ENCODE peak calls at places on chromosome 2, in seven cellular contexts. Q, G, X, V, N, F and P are unnamed samples.

GRCh38 chr2:27807476-27807875 is 36.0 kb downstream of the MRPL33 start:
- DNase-seq in F (no peak), N (no peak), Q (peak), X (peak), V (peak), G (peak), P (peak)

GRCh38 chr2:148936857-148937450 is 61.9 kb downstream of the KIF5C start:
- DNase-seq in V (no peak), N (no peak), X (peak), Q (no peak), F (no peak), G (no peak), P (no peak)

GRCh38 chr2:236872971-236873370 is 212.7 kb upstream of the COPS8 start:
- DNase-seq in G (no peak), V (no peak), Q (no peak), X (no peak), F (no peak), N (no peak), P (no peak)

GRCh38 chr2:159030674-159031380 is 62.4 kb downstream of the TANC1 start:
- DNase-seq in X (peak), G (no peak), V (peak), Q (peak), N (peak), F (peak), P (no peak)

GRCh38 chr2:219230201-219230540 is 565 bp downstream of the ANKZF1 start:
- DNase-seq in G (peak), X (no peak), Q (peak), F (no peak), V (peak), N (peak), P (peak)

GRCh38 chr2:54042908-54043620 is 72.3 kb upstream of the PSME4 start:
- DNase-seq in N (no peak), X (peak), G (no peak), Q (no peak), F (no peak), V (no peak), P (no peak)

GRCh38 chr2:161373939-161374338 is 42.2 kb upstream of the TBR1 start:
- DNase-seq in X (no peak), G (no peak), V (no peak), N (no peak), Q (no peak), F (no peak), P (no peak)

GRCh38 chr2:171083426-171083825 is 77.3 kb downstream of the TLK1 start:
- DNase-seq in X (no peak), Q (no peak), V (no peak), N (no peak), F (no peak), G (no peak), P (no peak)

GRCh38 chr2:9488583-9489547 is 14.5 kb downstream of the IAH1 start:
- DNase-seq in F (no peak), N (peak), X (no peak), Q (no peak), V (no peak), G (no peak), P (no peak)

GRCh38 chr2:12325806-12326205 is 390.9 kb upstream of the TRIB2 start:
- DNase-seq in V (peak), N (peak), F (no peak), X (no peak), Q (no peak), G (no peak), P (no peak)

GRCh38 chr2:60515751-60516226 is 37.7 kb downstream of the BCL11A start:
- DNase-seq in V (peak), Q (no peak), X (no peak), N (peak), F (no peak), G (peak), P (no peak)

GRCh38 chr2:54902763-54903162 is 147.5 kb downstream of the RTN4 start:
- DNase-seq in N (no peak), F (no peak), G (no peak), X (no peak), V (no peak), Q (no peak), P (no peak)

GRCh38 chr2:207330912-207331311 is 165.2 kb upstream of the KLF7 start:
- DNase-seq in N (peak), V (peak), F (no peak), X (peak), G (no peak), Q (no peak), P (no peak)

GRCh38 chr2:225763711-225764110 is 364.2 kb downstream of the NYAP2 start:
- DNase-seq in V (no peak), G (no peak), N (no peak), F (no peak), Q (peak), X (no peak), P (no peak)

GRCh38 chr2:152247337-152247695 is 71.8 kb upstream of the STAM2 start:
- DNase-seq in X (no peak), G (no peak), Q (no peak), N (peak), F (no peak), V (no peak), P (no peak)

GRCh38 chr2:27307545-27308358 is 493 bp downstream of the UCN start:
- DNase-seq in Q (peak), G (no peak), V (no peak), X (no peak), N (no peak), F (no peak), P (peak)

GRCh38 chr2:230473378-230473777 is 57.4 kb downstream of the SP100 start:
- DNase-seq in G (no peak), X (no peak), V (no peak), Q (no peak), N (no peak), F (no peak), P (no peak)

GRCh38 chr2:150812664-150813408 is 325.4 kb upstream of the RND3 start:
- DNase-seq in F (no peak), Q (no peak), G (no peak), X (no peak), V (no peak), N (no peak), P (no peak)

GRCh38 chr2:38462121-38462634 is 85.1 kb upstream of the ATL2 start:
- DNase-seq in N (peak), G (no peak), Q (no peak), F (no peak), X (peak), V (peak), P (no peak)

GRCh38 chr2:191866675-191867506 is 20.0 kb upstream of the CAVIN2 start:
- DNase-seq in F (no peak), G (no peak), X (peak), V (peak), N (peak), Q (no peak), P (no peak)

GRCh38 chr2:60819155-60819862 is 62.1 kb upstream of the REL start:
- DNase-seq in F (no peak), V (no peak), Q (no peak), X (no peak), N (no peak), G (no peak), P (no peak)

GRCh38 chr2:138767101-138767500 is 13.1 kb downstream of the NXPH2 start:
- DNase-seq in Q (no peak), X (no peak), N (no peak), F (no peak), V (no peak), G (no peak), P (no peak)

GRCh38 chr2:59399126-59399525 is 1154.3 kb downstream of the BCL11A start:
- DNase-seq in V (no peak), X (no peak), F (no peak), N (no peak), Q (no peak), G (no peak), P (no peak)

GRCh38 chr2:179936654-179937053 is 70.4 kb downstream of the CWC22 start:
- DNase-seq in G (no peak), F (peak), X (peak), V (peak), N (no peak), Q (peak), P (peak)

GRCh38 chr2:240277807-240278522 is 137.5 kb upstream of the OTOS start:
- DNase-seq in N (no peak), V (no peak), G (no peak), F (no peak), Q (no peak), X (no peak), P (no peak)

GRCh38 chr2:156399224-156399949 is 36.8 kb upstream of the GPD2 start:
- DNase-seq in V (peak), Q (no peak), F (no peak), G (peak), X (no peak), N (peak), P (no peak)

GRCh38 chr2:96507957-96508520 is 2.9 kb upstream of the NEURL3 start:
- DNase-seq in F (peak), Q (peak), N (peak), V (peak), G (peak), X (peak), P (peak)

GRCh38 chr2:180790891-180791290 is 189.5 kb upstream of the UBE2E3 start:
- DNase-seq in F (no peak), G (no peak), X (no peak), Q (no peak), V (peak), N (peak), P (no peak)

GRCh38 chr2:188293601-188294482 is 2.2 kb downstream of the GULP1 start:
- DNase-seq in X (peak), Q (peak), V (peak), N (peak), G (peak), F (no peak), P (peak)

GRCh38 chr2:240259201-240259923 is 118.9 kb upstream of the OTOS start:
- DNase-seq in G (peak), Q (no peak), V (peak), N (no peak), X (no peak), F (no peak), P (no peak)

GRCh38 chr2:11896386-11896785 is 150.0 kb downstream of the LPIN1 start:
- DNase-seq in Q (no peak), G (no peak), N (peak), X (no peak), F (no peak), V (peak), P (no peak)

GRCh38 chr2:19319698-19320097 is 38.7 kb downstream of the OSR1 start:
- DNase-seq in F (no peak), V (no peak), X (no peak), G (no peak), N (no peak), Q (no peak), P (no peak)
- TF ChIP-seq CTCF in F (no peak), V (no peak), X (no peak), G (no peak), N (no peak), Q (no peak), P (no peak)

GRCh38 chr2:235382091-235383000 is 111.5 kb upstream of the AGAP1 start:
- DNase-seq in V (no peak), Q (no peak), F (no peak), N (no peak), G (no peak), X (no peak), P (no peak)
- TF ChIP-seq CTCF in V (no peak), Q (no peak), F (no peak), N (no peak), G (no peak), X (no peak), P (no peak)

DNA sequence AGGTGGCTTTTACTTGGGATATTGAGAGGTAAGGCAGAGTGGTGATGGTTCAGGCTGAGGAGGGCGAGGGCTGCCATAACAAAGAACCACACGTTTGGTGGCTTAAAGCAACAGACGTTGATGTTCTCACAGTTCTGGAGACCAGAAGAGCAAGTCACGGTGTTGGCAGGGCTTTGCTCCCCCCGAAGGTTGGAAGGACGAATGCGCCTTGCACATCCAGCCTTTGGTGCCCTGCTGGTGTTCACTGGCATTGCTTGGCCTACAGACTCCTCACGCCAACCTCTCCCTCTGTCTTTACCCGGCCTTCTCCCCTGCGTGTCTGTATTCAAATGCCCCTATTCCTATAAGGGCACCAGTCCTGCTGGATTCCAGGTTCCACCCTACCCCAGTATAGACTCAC is 125.4 kb downstream of the TPO start:
- DNase-seq in N (peak), Q (no peak), G (no peak), V (peak), F (no peak), X (peak), P (peak)
- TF ChIP-seq CTCF in N (peak), Q (peak), G (no peak), V (peak), F (peak), X (no peak), P (peak)

GRCh38 chr2:65387017-65387416 is 45.4 kb downstream of the SPRED2 start:
- DNase-seq in G (no peak), F (no peak), V (no peak), N (no peak), Q (no peak), X (no peak), P (no peak)
- TF ChIP-seq CTCF in G (no peak), F (no peak), V (peak), N (no peak), Q (no peak), X (no peak), P (no peak)

GRCh38 chr2:231604685-231605606 is 12.3 kb downstream of the TEX44 start:
- DNase-seq in F (peak), N (peak), G (peak), X (peak), V (peak), Q (peak), P (peak)
- TF ChIP-seq CTCF in F (no peak), N (no peak), G (no peak), X (no peak), V (no peak), Q (no peak), P (no peak)

GRCh38 chr2:80968450-80968849 is 663.9 kb upstream of the LRRTM1 start:
- DNase-seq in Q (no peak), X (no peak), V (no peak), N (no peak), G (no peak), F (no peak), P (no peak)
- TF ChIP-seq CTCF in Q (no peak), X (no peak), V (no peak), N (no peak), G (no peak), F (no peak), P (no peak)

DNA sequence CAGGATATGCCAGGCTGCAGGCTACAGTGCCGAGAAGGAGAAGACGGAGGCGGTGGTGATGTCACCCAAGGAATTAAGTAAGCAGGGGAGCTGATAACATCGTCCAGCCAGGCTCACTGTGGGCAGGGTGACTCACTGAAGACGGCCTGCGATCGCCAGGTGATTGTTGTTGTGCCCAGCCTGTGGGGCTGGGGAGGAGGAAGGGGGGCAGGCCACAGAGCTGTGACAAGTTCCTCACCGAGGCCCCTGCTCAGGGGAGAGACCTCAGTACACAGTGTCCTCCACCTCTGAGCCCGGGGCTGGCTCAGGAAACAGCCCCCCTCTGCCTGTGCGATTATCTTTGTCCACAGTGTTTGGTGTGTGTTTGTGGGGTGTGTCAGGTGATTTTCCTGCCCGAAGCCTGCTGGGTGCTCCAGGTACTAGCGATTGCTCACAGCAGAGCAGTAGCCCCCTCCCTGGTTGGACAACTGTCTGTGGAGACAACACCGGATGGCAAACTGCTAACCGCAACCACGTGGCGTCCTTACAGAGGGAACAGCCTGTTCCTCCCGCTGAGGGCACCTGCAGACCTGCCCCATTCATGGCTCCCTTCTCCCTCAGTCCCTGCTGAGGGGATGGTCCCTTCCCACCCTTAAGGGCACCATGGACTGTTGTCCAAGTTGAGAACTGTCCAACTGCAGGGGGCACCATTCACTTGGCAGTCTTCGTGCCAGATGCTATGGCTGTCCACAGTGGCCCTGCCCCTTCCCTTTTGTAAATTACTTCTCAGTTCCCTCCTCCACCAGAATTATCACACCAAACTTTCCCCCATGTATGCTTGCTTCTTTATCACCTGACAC is 95.1 kb downstream of the ZFP36L2 start:
- DNase-seq in X (peak), G (peak), V (peak), F (no peak), N (peak), Q (no peak), P (no peak)
- TF ChIP-seq CTCF in X (peak), G (peak), V (peak), F (peak), N (peak), Q (no peak), P (no peak)

DNA sequence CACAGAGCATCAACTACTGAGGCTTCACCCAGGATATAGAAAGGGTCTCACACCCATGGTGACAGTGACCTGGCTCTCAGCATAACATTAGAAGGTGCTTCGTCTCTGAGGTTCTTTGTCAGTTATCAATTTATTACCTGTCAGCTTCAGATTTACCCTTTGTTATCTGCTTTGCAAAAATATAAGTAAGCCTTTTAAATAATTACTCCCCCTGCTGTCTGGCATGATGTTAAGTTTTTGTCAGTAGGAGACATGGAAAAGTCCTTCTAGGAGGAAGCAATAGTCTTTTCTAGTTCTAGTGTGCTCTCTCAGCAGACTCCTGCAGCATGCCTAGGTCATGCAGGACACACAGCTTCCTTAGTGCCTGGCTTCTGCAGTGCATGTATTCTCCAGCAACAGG is 149.9 kb downstream of the RDH14 start:
- DNase-seq in F (no peak), Q (no peak), X (no peak), G (no peak), N (no peak), V (no peak), P (no peak)
- TF ChIP-seq CTCF in F (no peak), Q (no peak), X (peak), G (no peak), N (peak), V (no peak), P (no peak)

GRCh38 chr2:173021939-173022371 is 53.7 kb upstream of the MAP3K20 start:
- DNase-seq in X (peak), Q (no peak), N (peak), V (no peak), F (no peak), G (no peak), P (no peak)
- TF ChIP-seq CTCF in X (peak), Q (no peak), N (peak), V (peak), F (peak), G (peak), P (no peak)

DNA sequence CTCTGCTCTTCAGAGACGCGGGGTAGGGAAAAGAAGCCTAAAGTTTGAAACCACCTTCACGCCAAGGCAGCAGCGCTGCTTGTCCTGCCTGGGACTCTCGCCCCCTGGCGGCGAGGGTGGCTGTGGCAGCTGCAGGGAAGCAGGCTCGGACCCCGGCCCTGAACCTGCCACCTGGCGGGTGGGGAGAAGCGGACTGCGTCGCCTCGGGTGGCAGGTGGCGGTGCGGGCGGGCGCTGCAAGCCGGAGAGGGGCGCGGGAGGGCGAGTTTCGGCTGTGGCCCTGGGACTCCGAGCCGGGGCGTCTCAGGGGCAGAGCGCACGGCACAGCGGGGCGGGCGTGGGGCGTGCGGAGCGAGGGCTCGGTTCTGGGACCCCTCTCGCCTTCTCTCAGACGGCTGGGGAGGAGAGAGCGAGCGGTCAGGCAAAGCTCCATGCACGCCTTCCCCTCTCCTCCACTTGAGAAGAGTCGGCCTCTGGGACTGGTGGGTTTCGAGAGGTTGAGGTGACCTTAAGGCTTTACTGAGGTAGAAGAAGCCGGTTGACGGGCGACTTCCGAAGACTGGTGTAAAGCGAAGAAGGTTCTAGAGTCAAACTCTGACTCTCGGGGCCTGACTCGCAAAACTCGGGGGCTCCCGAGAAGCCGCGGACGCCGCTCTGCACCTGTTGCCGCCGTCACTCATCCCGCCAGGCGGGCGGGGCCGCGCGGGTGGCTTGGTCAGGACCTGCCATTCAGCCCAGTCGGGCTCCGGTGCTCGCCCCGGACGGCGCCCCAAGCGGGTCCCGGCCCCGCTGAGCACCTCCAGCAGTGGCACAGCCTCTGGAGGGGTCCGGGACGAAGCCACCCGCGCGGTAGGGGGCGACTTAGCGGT is 1.1 kb upstream of the BOLL start:
- DNase-seq in Q (peak), X (peak), F (peak), V (no peak), G (peak), N (no peak), P (peak)
- TF ChIP-seq CTCF in Q (peak), X (peak), F (peak), V (peak), G (peak), N (peak), P (peak)